ENCODE peak calls at places on chromosome 1, in eight cellular contexts. D, M, K, W, R, B, E and Z are unnamed samples.

GRCh38 chr1:96845464-96845863 is 123.9 kb downstream of the PTBP2 start:
- DNase-seq in E (peak), R (no peak), K (no peak), D (peak), B (no peak), M (peak), W (no peak), Z (no peak)

GRCh38 chr1:2091611-2092604 is 41.7 kb downstream of the PRKCZ start:
- DNase-seq in B (peak), M (no peak), W (peak), R (no peak), D (peak), K (peak), E (no peak), Z (no peak)

GRCh38 chr1:32204943-32205361 is 519 bp upstream of the IQCC start:
- DNase-seq in K (no peak), W (no peak), M (no peak), R (no peak), D (no peak), B (no peak), E (no peak), Z (no peak)

GRCh38 chr1:44808063-44808937 is at the start of gene BTBD19:
- DNase-seq in W (peak), K (peak), D (peak), E (peak), M (no peak), R (no peak), B (no peak), Z (no peak)

GRCh38 chr1:89666640-89667039 is 33.7 kb downstream of the LRRC8C start:
- DNase-seq in R (no peak), K (no peak), M (no peak), D (no peak), B (no peak), E (no peak), W (no peak), Z (no peak)

GRCh38 chr1:206593351-206593925 is 18.8 kb downstream of the EIF2D start:
- DNase-seq in E (no peak), K (no peak), B (no peak), R (no peak), M (no peak), W (no peak), D (no peak), Z (no peak)

GRCh38 chr1:223500560-223501425 is 107.6 kb downstream of the CCDC185 start:
- DNase-seq in K (no peak), R (no peak), M (peak), E (peak), B (no peak), W (peak), D (no peak), Z (no peak)

GRCh38 chr1:205179842-205180241 is 31.7 kb downstream of the DSTYK start:
- DNase-seq in W (no peak), R (no peak), K (no peak), E (no peak), M (no peak), B (no peak), D (no peak), Z (no peak)

GRCh38 chr1:28365864-28366263 is 3.7 kb upstream of the PHACTR4 start:
- DNase-seq in D (no peak), R (no peak), K (no peak), M (no peak), B (no peak), E (no peak), W (no peak), Z (no peak)

GRCh38 chr1:119626146-119626545 is 21.9 kb downstream of the ZNF697 start:
- DNase-seq in W (no peak), R (no peak), M (no peak), B (no peak), D (no peak), K (no peak), E (no peak), Z (no peak)

GRCh38 chr1:17862125-17862524 is 107.0 kb downstream of the ACTL8 start:
- DNase-seq in E (no peak), D (no peak), B (no peak), W (no peak), M (no peak), R (no peak), K (no peak), Z (no peak)

GRCh38 chr1:57218487-57219079 is 205.3 kb downstream of the DAB1 start:
- DNase-seq in R (no peak), M (no peak), D (no peak), B (no peak), E (no peak), W (no peak), K (no peak), Z (no peak)

GRCh38 chr1:193592325-193592724 is 405.9 kb upstream of the B3GALT2 start:
- DNase-seq in W (no peak), M (no peak), K (no peak), R (no peak), E (no peak), D (no peak), B (no peak), Z (no peak)

GRCh38 chr1:245079021-245079609 is 75.7 kb upstream of the KIF26B start:
- DNase-seq in E (no peak), D (peak), B (no peak), K (no peak), W (no peak), M (peak), R (no peak), Z (no peak)

GRCh38 chr1:220151454-220151853 is 57.5 kb downstream of the IARS2 start:
- DNase-seq in K (no peak), B (no peak), M (no peak), E (no peak), W (peak), D (peak), R (no peak), Z (no peak)

GRCh38 chr1:76040327-76040868 is 34.1 kb upstream of the ST6GALNAC3 start:
- DNase-seq in B (no peak), M (no peak), E (no peak), W (no peak), D (no peak), R (no peak), K (no peak), Z (no peak)

GRCh38 chr1:7940745-7941436 is at the start of gene TNFRSF9:
- DNase-seq in K (peak), M (peak), D (no peak), W (peak), E (peak), R (no peak), B (peak), Z (peak)

GRCh38 chr1:115293006-115293405 is 45.0 kb downstream of the NGF start:
- DNase-seq in M (no peak), K (no peak), R (no peak), W (no peak), E (no peak), D (no peak), B (no peak), Z (no peak)

GRCh38 chr1:158200509-158200908 is 19.8 kb downstream of the CD1D start:
- DNase-seq in E (no peak), B (no peak), D (no peak), M (no peak), R (no peak), W (no peak), K (no peak), Z (no peak)

GRCh38 chr1:184449916-184450315 is 63.1 kb downstream of the C1orf21 start:
- DNase-seq in B (no peak), K (no peak), D (no peak), R (no peak), M (no peak), E (no peak), W (no peak), Z (no peak)

GRCh38 chr1:156420209-156421061 is 51.4 kb downstream of the RHBG start:
- DNase-seq in D (no peak), M (no peak), E (no peak), W (no peak), B (peak), K (peak), R (no peak), Z (peak)

GRCh38 chr1:67685067-67685557 is at the start of gene GADD45A:
- DNase-seq in E (peak), D (peak), B (peak), K (peak), W (peak), R (peak), M (peak), Z (peak)

GRCh38 chr1:91129458-91129857 is 107.6 kb upstream of the ZNF644 start:
- DNase-seq in W (no peak), B (no peak), M (no peak), D (no peak), K (no peak), R (no peak), E (no peak), Z (no peak)

GRCh38 chr1:172499636-172500141 is 33.3 kb upstream of the SUCO start:
- DNase-seq in M (peak), B (no peak), R (no peak), W (peak), E (no peak), D (no peak), K (no peak), Z (no peak)

GRCh38 chr1:221810406-221810805 is 68.5 kb upstream of the DUSP10 start:
- DNase-seq in W (peak), K (no peak), D (no peak), B (no peak), R (no peak), E (no peak), M (no peak), Z (no peak)

GRCh38 chr1:248756151-248756550 is 592 bp upstream of the LYPD8 start:
- DNase-seq in M (no peak), W (no peak), D (no peak), R (no peak), B (no peak), E (no peak), K (no peak), Z (no peak)

GRCh38 chr1:223549740-223550139 is 115.8 kb downstream of the CAPN8 start:
- DNase-seq in B (no peak), M (no peak), K (no peak), D (no peak), R (no peak), E (no peak), W (no peak), Z (no peak)

GRCh38 chr1:151820940-151821339 is 10.7 kb downstream of the RORC start:
- DNase-seq in D (no peak), E (no peak), W (peak), K (no peak), M (no peak), B (no peak), R (no peak), Z (no peak)

GRCh38 chr1:245198755-245199516 is 44.2 kb downstream of the KIF26B start:
- DNase-seq in W (no peak), R (no peak), B (no peak), E (no peak), K (no peak), M (no peak), D (no peak), Z (no peak)

GRCh38 chr1:78840447-78841251 is 165.9 kb downstream of the ADGRL4 start:
- DNase-seq in D (peak), R (no peak), W (peak), E (no peak), B (no peak), K (no peak), M (no peak), Z (no peak)

GRCh38 chr1:236904874-236905741 is 99.1 kb downstream of the MT1HL1 start:
- DNase-seq in W (peak), K (no peak), B (no peak), R (no peak), E (no peak), M (peak), D (no peak), Z (no peak)

GRCh38 chr1:16063226-16063829 is 10.1 kb downstream of the FAM131C start:
- DNase-seq in R (no peak), M (no peak), E (no peak), D (no peak), B (no peak), W (no peak), K (no peak), Z (no peak)

GRCh38 chr1:59445040-59445439 is 148.1 kb downstream of the FGGY start:
- DNase-seq in E (no peak), D (no peak), K (no peak), R (no peak), W (peak), B (no peak), M (no peak), Z (no peak)

GRCh38 chr1:115764541-115764940 is 4.0 kb downstream of the CASQ2 start:
- DNase-seq in R (no peak), B (no peak), W (no peak), K (no peak), E (no peak), M (peak), D (no peak), Z (no peak)

GRCh38 chr1:73839922-73840321 is 358.1 kb downstream of the LRRIQ3 start:
- DNase-seq in D (no peak), E (no peak), W (no peak), K (no peak), M (no peak), B (no peak), R (no peak), Z (no peak)

GRCh38 chr1:218568962-218569530 is 223.9 kb downstream of the TGFB2 start:
- DNase-seq in M (no peak), R (no peak), E (no peak), K (no peak), D (no peak), W (no peak), B (no peak), Z (no peak)

GRCh38 chr1:227170361-227171166 is 147.7 kb downstream of the CDC42BPA start:
- DNase-seq in W (no peak), E (no peak), M (no peak), D (no peak), B (no peak), K (no peak), R (no peak), Z (no peak)

GRCh38 chr1:33060579-33061083 is 20.3 kb upstream of the AZIN2 start:
- DNase-seq in D (peak), W (peak), B (no peak), K (no peak), R (no peak), M (no peak), E (no peak), Z (no peak)